ENCODE peak calls at places on chromosomes 16 and 17, in ten cellular contexts. F is chondrocyte, Q is HFFc6, B is AG10803, Y is PC-3, Z is Caco-2, X is WERI-Rb-1, N is GM12878, S is epithelial cell of esophagus, I is mucosa of descending colon. U is an unnamed sample.

GRCh38 chr17:74243013-74243755 is 29.8 kb downstream of the TTYH2 start:
- DNase-seq in B (no peak), S (no peak), Y (no peak), F (no peak), N (no peak), Q (no peak), X (peak; percentile 75), I (no peak), Z (no peak), U (no peak)

GRCh38 chr17:51006601-51007000 is 114.1 kb downstream of the SPAG9 start:
- DNase-seq in S (no peak), N (no peak), F (no peak), B (peak; percentile 66), Z (no peak), Q (peak; percentile 64), I (no peak), X (no peak), Y (no peak), U (no peak)

GRCh38 chr17:56172517-56172982 is 19.3 kb downstream of the ANKFN1 start:
- DNase-seq in X (peak; percentile 75), B (peak; percentile 24), Q (peak; percentile 43), I (no peak), S (no peak), N (no peak), Y (no peak), Z (no peak), F (no peak), U (no peak)

GRCh38 chr17:47692895-47693666 is 880 bp upstream of the TBKBP1 start:
- DNase-seq in N (no peak), F (peak; percentile 59), Q (no peak), Z (peak; percentile 46), B (peak; percentile 37), S (no peak), I (no peak), Y (no peak), X (peak; percentile 69), U (no peak)

GRCh38 chr17:4442582-4442981 is 8.8 kb downstream of the SPNS3 start:
- DNase-seq in Y (no peak), N (no peak), I (no peak), F (no peak), S (no peak), B (no peak), Q (no peak), Z (no peak), X (no peak), U (no peak)

GRCh38 chr17:47423406-47424295 is 99.9 kb downstream of the EFCAB13 start:
- DNase-seq in I (peak; percentile 63), S (peak; percentile 37), Y (peak; percentile 48), Z (peak; percentile 43), X (peak; percentile 24), F (no peak), N (no peak), B (no peak), Q (no peak), U (no peak)

GRCh38 chr17:80856863-80857488 is 134.7 kb upstream of the CHMP6 start:
- DNase-seq in B (no peak), Q (no peak), X (no peak), N (no peak), S (no peak), I (peak; percentile 39), Z (no peak), F (peak; percentile 89), Y (no peak), U (no peak)

GRCh38 chr16:57906385-57907316 is 64.3 kb downstream of the CNGB1 start:
- DNase-seq in S (no peak), Q (no peak), I (no peak), B (peak; percentile 23), Z (peak; percentile 40), X (no peak), N (no peak), F (no peak), Y (no peak), U (no peak)

GRCh38 chr17:65917560-65917959 is 274.4 kb downstream of the CEP112 start:
- DNase-seq in Z (no peak), B (no peak), Y (no peak), F (no peak), S (no peak), Q (no peak), X (no peak), I (no peak), N (no peak), U (no peak)

GRCh38 chr17:31919802-31920525 is 16.8 kb upstream of the SUZ12 start:
- DNase-seq in Z (no peak), N (no peak), X (no peak), S (peak; percentile 21), Q (peak; percentile 25), F (peak; percentile 11), I (no peak), B (no peak), Y (no peak), U (no peak)

GRCh38 chr16:25198021-25198420 is 18.7 kb upstream of the AQP8 start:
- DNase-seq in B (no peak), X (no peak), Q (peak; percentile 48), Z (no peak), S (peak; percentile 44), I (no peak), Y (peak; percentile 87), N (no peak), F (peak; percentile 2), U (no peak)

GRCh38 chr17:67362173-67362572 is 4.2 kb downstream of the PSMD12 start:
- DNase-seq in X (no peak), Z (no peak), N (no peak), I (no peak), B (no peak), Y (no peak), F (no peak), S (no peak), Q (no peak), U (no peak)

DNA sequence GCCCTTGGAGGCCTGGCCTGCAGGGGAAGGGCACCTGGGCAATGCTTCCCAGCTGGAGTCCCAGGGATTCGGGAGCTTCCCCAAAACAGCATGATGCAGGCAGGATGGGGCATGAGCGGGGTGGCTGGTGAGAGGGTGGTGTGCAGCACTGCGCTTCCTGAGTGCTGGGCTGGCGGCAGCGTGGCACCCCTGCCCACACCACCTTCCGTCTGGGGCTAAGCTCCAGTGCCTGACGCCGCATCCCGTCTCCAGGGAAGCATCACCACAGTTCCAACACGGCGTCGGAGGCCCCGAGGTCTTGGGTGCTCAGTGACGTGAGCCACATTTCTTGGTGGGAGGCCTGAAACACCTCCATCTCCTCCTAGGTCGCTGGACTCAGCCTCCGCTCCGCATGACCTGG is 13.8 kb upstream of the MTSS2 start:
- DNase-seq in I (no peak), F (no peak), Z (no peak), S (peak; percentile 46), N (no peak), X (no peak), Q (no peak), Y (no peak), B (no peak), U (no peak)
- TF ChIP-seq CTCF in I (no peak), F (no peak), Z (no peak), S (no peak), N (no peak), X (no peak), Q (no peak), Y (no peak), B (no peak), U (no peak)

DNA sequence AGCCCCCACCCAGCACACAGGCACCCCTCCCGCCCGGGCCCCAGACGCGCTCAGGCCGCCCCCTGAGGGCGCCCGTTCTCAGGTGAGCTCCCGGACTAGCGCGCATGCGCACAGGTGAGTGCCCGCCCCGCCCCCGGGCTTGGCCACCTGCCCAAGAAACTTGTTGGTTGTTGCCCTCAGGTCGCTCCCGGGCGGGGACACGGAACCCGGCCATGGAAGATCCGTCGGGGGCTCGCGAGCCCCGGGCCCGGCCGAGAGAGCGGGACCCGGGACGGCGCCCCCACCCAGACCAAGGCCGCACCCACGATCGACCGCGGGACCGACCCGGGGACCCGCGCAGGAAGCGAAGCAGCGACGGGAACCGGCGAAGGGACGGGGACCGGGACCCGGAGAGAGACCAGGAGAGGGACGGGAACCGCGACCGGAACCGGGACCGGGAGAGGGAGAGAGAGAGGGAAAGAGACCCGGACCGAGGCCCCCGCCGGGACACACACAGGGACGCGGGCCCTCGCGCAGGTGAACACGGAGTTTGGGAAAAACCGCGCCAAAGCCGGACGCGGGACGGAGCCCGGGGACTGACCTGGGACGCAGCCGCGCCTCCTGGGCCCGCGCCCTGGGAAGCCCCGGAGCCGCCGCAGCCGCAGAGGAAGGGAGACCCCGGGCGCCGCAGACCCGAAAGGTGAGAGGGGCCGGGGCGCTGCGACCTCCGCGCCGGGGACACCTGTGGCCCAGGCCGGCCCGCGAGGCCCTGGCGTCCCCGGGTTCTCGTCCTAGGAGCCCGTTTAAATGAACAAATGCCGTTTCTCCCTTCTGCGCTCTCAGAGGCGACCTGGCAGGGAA is at the start of gene MARVELD3:
- DNase-seq in B (no peak), N (no peak), Y (peak; percentile 81), Q (no peak), S (peak; percentile 79), X (peak; percentile 56), F (no peak), I (peak; percentile 89), Z (peak; percentile 99), U (no peak)
- TF ChIP-seq CTCF in B (no peak), N (no peak), Y (no peak), Q (no peak), S (no peak), X (no peak), F (no peak), I (no peak), Z (peak; percentile 41), U (no peak)

GRCh38 chr16:87790278-87791023 is 24.7 kb upstream of the KLHDC4 start:
- DNase-seq in Q (no peak), F (no peak), B (peak; percentile 31), Y (peak; percentile 44), X (no peak), N (no peak), Z (no peak), I (no peak), S (peak; percentile 88), U (no peak)
- TF ChIP-seq CTCF in Q (no peak), F (no peak), B (no peak), Y (no peak), X (no peak), N (no peak), Z (no peak), I (no peak), S (no peak), U (no peak)

GRCh38 chr17:19242323-19242722 is 5.2 kb downstream of the EPN2 start:
- DNase-seq in F (no peak), Y (peak; percentile 87), B (no peak), Q (no peak), S (peak; percentile 78), X (no peak), I (no peak), Z (peak; percentile 19), N (no peak), U (no peak)

GRCh38 chr17:19238167-19238505 is 970 bp downstream of the EPN2 start:
- DNase-seq in N (no peak), Y (peak; percentile 45), B (no peak), S (peak; percentile 31), I (peak; percentile 68), Q (no peak), F (no peak), X (peak; percentile 23), Z (peak; percentile 28), U (no peak)

GRCh38 chr17:19239544-19239943 is 2.4 kb downstream of the EPN2 start:
- DNase-seq in F (no peak), Q (no peak), X (no peak), B (peak; percentile 42), Z (no peak), S (no peak), Y (no peak), N (no peak), I (no peak), U (no peak)

GRCh38 chr17:19242926-19243325 is 5.8 kb downstream of the EPN2 start:
- DNase-seq in Y (no peak), I (no peak), X (no peak), F (no peak), Q (no peak), B (no peak), Z (no peak), S (no peak), N (no peak), U (no peak)

GRCh38 chr17:19237389-19238166 is 412 bp downstream of the EPN2 start:
- DNase-seq in X (peak; percentile 45), Z (peak; percentile 43), Y (no peak), S (no peak), I (peak; percentile 71), Q (peak; percentile 29), B (no peak), N (no peak), F (no peak), U (no peak)
- TF ChIP-seq CTCF in X (no peak), Z (peak; percentile 15), Y (no peak), S (no peak), I (peak; percentile 31), Q (peak; percentile 73), B (no peak), N (no peak), F (peak; percentile 54), U (peak; percentile 16)

U was measured in GM12864.